ENCODE peak calls at places on chromosomes 2 and 18, in eight cellular contexts. S, V, E, R, W, F, U and A are unnamed samples.

GRCh38 chr2:203683932-203684556 is 22.4 kb upstream of the CD28 start:
- DNase-seq in S (no peak), V (peak; percentile 94), E (peak; percentile 88), R (peak; percentile 81), W (no peak), F (no peak), U (no peak), A (peak; percentile 97)

GRCh38 chr2:46130511-46130910 is 166.7 kb upstream of the EPAS1 start:
- DNase-seq in S (no peak), V (no peak), E (no peak), R (no peak), W (no peak), F (no peak), U (no peak), A (no peak)

GRCh38 chr2:232139171-232139594 is 177.7 kb downstream of the DIS3L2 start:
- DNase-seq in S (peak; percentile 19), V (no peak), E (no peak), R (no peak), W (no peak), F (no peak), U (no peak), A (no peak)

GRCh38 chr2:139411236-139411635 is 631.0 kb upstream of the NXPH2 start:
- DNase-seq in S (no peak), V (no peak), E (no peak), R (no peak), W (no peak), F (no peak), U (no peak), A (no peak)

GRCh38 chr18:56696966-56697365 is 45.8 kb downstream of the WDR7 start:
- DNase-seq in S (no peak), V (peak; percentile 72), E (no peak), R (peak; percentile 23), W (no peak), F (no peak), U (no peak), A (peak; percentile 11)

GRCh38 chr2:161095314-161095713 is 64.9 kb upstream of the TANK start:
- DNase-seq in S (no peak), V (no peak), E (no peak), R (no peak), W (no peak), F (no peak), U (no peak), A (no peak)

GRCh38 chr2:78351208-78351607 is 674.3 kb upstream of the REG3G start:
- DNase-seq in S (peak; percentile 35), V (no peak), E (no peak), R (no peak), W (no peak), F (peak; percentile 33), U (peak; percentile 21), A (peak; percentile 1)

GRCh38 chr18:75081486-75081885 is 127.5 kb downstream of the PTGR3 start:
- DNase-seq in S (no peak), V (no peak), E (no peak), R (no peak), W (no peak), F (no peak), U (no peak), A (no peak)

GRCh38 chr2:72828840-72829507 is 3.1 kb upstream of the EXOC6B start:
- DNase-seq in S (no peak), V (no peak), E (no peak), R (no peak), W (no peak), F (no peak), U (no peak), A (peak; percentile 29)

GRCh38 chr18:50096766-50097435 is 98.0 kb downstream of the MYO5B start:
- DNase-seq in S (no peak), V (no peak), E (no peak), R (no peak), W (no peak), F (no peak), U (no peak), A (no peak)

GRCh38 chr2:238657132-238658053 is 190.5 kb upstream of the TWIST2 start:
- DNase-seq in S (no peak), V (peak; percentile 43), E (no peak), R (peak; percentile 72), W (peak; percentile 94), F (peak; percentile 81), U (no peak), A (no peak)

GRCh38 chr2:111954602-111955332 is 56.4 kb downstream of the MERTK start:
- DNase-seq in S (no peak), V (no peak), E (no peak), R (no peak), W (no peak), F (no peak), U (peak; percentile 59), A (no peak)

GRCh38 chr18:75247041-75247551 is 36.5 kb downstream of the TSHZ1 start:
- DNase-seq in S (no peak), V (peak; percentile 80), E (no peak), R (peak; percentile 82), W (no peak), F (no peak), U (no peak), A (peak; percentile 66)

GRCh38 chr2:184371641-184372040 is 226.7 kb upstream of the ZNF804A start:
- DNase-seq in S (no peak), V (no peak), E (no peak), R (no peak), W (no peak), F (no peak), U (no peak), A (no peak)

GRCh38 chr2:66771359-66771978 is 336.5 kb downstream of the MEIS1 start:
- DNase-seq in S (no peak), V (peak; percentile 16), E (peak; percentile 6), R (peak; percentile 12), W (no peak), F (no peak), U (no peak), A (no peak)

GRCh38 chr18:67241292-67241691 is 275.2 kb downstream of the DSEL start:
- DNase-seq in S (no peak), V (no peak), E (no peak), R (no peak), W (no peak), F (no peak), U (no peak), A (no peak)

GRCh38 chr2:152375174-152375573 is 40.2 kb downstream of the FMNL2 start:
- DNase-seq in S (no peak), V (no peak), E (no peak), R (no peak), W (no peak), F (no peak), U (no peak), A (no peak)

GRCh38 chr18:72541871-72542690 is 2.1 kb downstream of the CBLN2 start:
- DNase-seq in S (no peak), V (no peak), E (peak; percentile 5), R (peak; percentile 17), W (no peak), F (peak; percentile 47), U (peak; percentile 48), A (no peak)

GRCh38 chr2:64943387-64944150 is 45.6 kb upstream of the SLC1A4 start:
- DNase-seq in S (no peak), V (peak; percentile 60), E (peak; percentile 49), R (peak; percentile 64), W (no peak), F (no peak), U (no peak), A (peak; percentile 36)

GRCh38 chr2:212520340-212520739 is 18.3 kb downstream of the ERBB4 start:
- DNase-seq in S (no peak), V (peak; percentile 19), E (no peak), R (peak; percentile 2), W (no peak), F (peak; percentile 31), U (no peak), A (peak; percentile 16)

GRCh38 chr18:22136395-22136794 is 33.0 kb upstream of the GATA6 start:
- DNase-seq in S (no peak), V (peak; percentile 63), E (peak; percentile 46), R (no peak), W (no peak), F (no peak), U (no peak), A (peak; percentile 53)

GRCh38 chr2:215898363-215898762 is 115.0 kb downstream of the MREG start:
- DNase-seq in S (no peak), V (peak; percentile 31), E (no peak), R (no peak), W (no peak), F (no peak), U (no peak), A (no peak)

GRCh38 chr2:200765139-200765951 is 46.4 kb upstream of the BZW1 start:
- DNase-seq in S (no peak), V (peak; percentile 97), E (peak; percentile 97), R (peak; percentile 94), W (peak; percentile 91), F (no peak), U (no peak), A (peak; percentile 87)

GRCh38 chr2:63189026-63189425 is 138.4 kb downstream of the OTX1 start:
- DNase-seq in S (peak; percentile 47), V (peak; percentile 60), E (peak; percentile 33), R (peak; percentile 64), W (no peak), F (peak; percentile 89), U (peak; percentile 25), A (peak; percentile 41)

GRCh38 chr2:187054501-187055319 is 205.7 kb upstream of the ZSWIM2 start:
- DNase-seq in S (no peak), V (peak; percentile 1), E (no peak), R (no peak), W (no peak), F (peak; percentile 47), U (no peak), A (no peak)
- TF ChIP-seq CTCF in S (no peak), V (peak; percentile 12), E (peak; percentile 23), R (no peak), W (no peak), F (peak; percentile 29), U (no peak), A (no peak)

DNA sequence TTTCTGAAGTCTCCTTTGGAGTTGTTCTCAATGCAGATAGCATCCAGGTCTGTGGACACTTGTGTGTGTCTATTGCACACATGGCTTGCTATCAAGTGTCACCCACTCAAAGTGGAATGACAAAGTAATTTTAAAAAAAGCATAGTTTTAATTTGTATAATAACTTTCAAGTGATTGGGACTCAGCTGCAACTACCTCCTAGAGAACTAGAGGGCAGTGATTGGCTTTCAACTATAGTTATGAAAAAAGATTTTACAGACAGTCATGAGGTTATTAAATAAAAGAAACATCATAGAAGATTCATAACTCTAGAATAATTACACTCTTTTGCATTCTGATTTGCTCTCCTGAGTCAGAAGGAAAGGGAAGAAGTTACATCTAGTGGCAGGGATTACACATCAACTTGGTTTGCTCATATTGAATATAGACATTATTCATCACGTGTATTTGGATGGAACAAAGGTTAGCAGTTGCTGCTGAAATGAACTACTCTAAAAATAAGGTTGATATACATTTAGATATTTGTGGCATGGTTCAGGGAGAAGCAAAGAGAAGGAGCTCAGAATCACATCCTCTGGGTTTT is 4.7 kb downstream of the GPR39 start:
- DNase-seq in S (no peak), V (peak; percentile 25), E (no peak), R (peak; percentile 54), W (no peak), F (no peak), U (no peak), A (no peak)
- H3K4me3 ChIP-seq in S (no peak overlapping the region), V (no peak overlapping the region), E (no peak overlapping the region), R (no peak overlapping the region), W (no peak overlapping the region), F (no peak overlapping the region), U (no peak overlapping the region), A (no peak overlapping the region)

GRCh38 chr2:177212106-177212894 is at the start of gene HNRNPA3:
- DNase-seq in S (peak; percentile 98), V (peak; percentile 99), E (peak; percentile 99), R (peak; percentile 100), W (peak; percentile 95), F (peak; percentile 97), U (peak; percentile 98), A (peak; percentile 99)
- TF ChIP-seq CTCF in S (peak; percentile 47), V (peak; percentile 14), E (peak; percentile 31), R (peak; percentile 7), W (peak; percentile 29), F (peak; percentile 20), U (peak; percentile 28), A (peak; percentile 19)

GRCh38 chr2:219571311-219572236 is at the start of gene OBSL1:
- DNase-seq in S (no peak), V (peak; percentile 51), E (peak; percentile 73), R (peak; percentile 77), W (no peak), F (peak; percentile 95), U (peak; percentile 97), A (peak; percentile 79)
- H3K4me3 ChIP-seq in S (no peak within 1 kb of the TSS), V (peak within 1 kb of the TSS; percentile 53), E (peak within 1 kb of the TSS; percentile 57), R (peak within 1 kb of the TSS; percentile 58), W (peak within 1 kb of the TSS; percentile 76), F (peak within 1 kb of the TSS; percentile 71), U (peak within 1 kb of the TSS; percentile 98), A (peak within 1 kb of the TSS; percentile 61)